ENCODE peak calls at places on chromosomes 13 and 19, in nine cellular contexts. U is stimulated activated CD8-positive, alpha-beta memory T cell treated with anti-CD3 and anti-CD28 coated beads, Interleukin-4, amount 100 ng/mL, for 4 hours; H is cardiac muscle cell; F is NCI-H1436; O is heart left ventricle; S is heart right ventricle; M is stimulated activated CD4-positive, alpha-beta T cell treated with anti-CD3 and anti-CD28 coated beads, TNF-alpha, amount 100 ng/mL, for 48 hours; K is naive thymus-derived CD8-positive, alpha-beta T cell; T is RPMI8226. B is an unnamed sample.

GRCh38 chr19:1742989-1743696 is 10.2 kb upstream of the ONECUT3 start:
- DNase-seq in K (no peak), O (no peak), H (no peak), F (no peak), S (no peak), T (no peak), U (no peak), M (no peak), B (no peak)

GRCh38 chr13:99895999-99896695 is 75.4 kb downstream of the ZIC5 start:
- DNase-seq in M (no peak), F (no peak), S (no peak), T (no peak), U (no peak), O (no peak), H (no peak), K (no peak), B (no peak)

GRCh38 chr19:49741210-49741844 is 21.8 kb downstream of the TSKS start:
- DNase-seq in K (no peak), M (no peak), H (no peak), O (no peak), S (no peak), T (no peak), F (no peak), U (no peak), B (no peak)

GRCh38 chr19:15453091-15453498 is 3.3 kb upstream of the WIZ start:
- DNase-seq in O (peak), F (no peak), U (no peak), K (no peak), S (no peak), T (no peak), H (peak), M (no peak), B (no peak)

GRCh38 chr19:35337081-35337983 is 8.3 kb downstream of the CD22 start:
- DNase-seq in T (no peak), U (no peak), K (no peak), S (no peak), H (no peak), M (no peak), F (no peak), O (no peak), B (no peak)

GRCh38 chr19:18867751-18868150 is 28.2 kb downstream of the CERS1 start:
- DNase-seq in S (no peak), O (no peak), F (no peak), T (no peak), U (no peak), H (no peak), M (no peak), K (no peak), B (no peak)

GRCh38 chr19:22609630-22610029 is 24.5 kb upstream of the ZNF492 start:
- DNase-seq in K (no peak), F (no peak), O (peak), S (no peak), U (no peak), H (no peak), T (no peak), M (no peak), B (peak)

GRCh38 chr19:29878973-29879654 is 62.9 kb upstream of the URI1 start:
- DNase-seq in T (peak), S (no peak), O (no peak), U (no peak), F (peak), K (no peak), H (peak), M (no peak), B (no peak)

GRCh38 chr13:112781881-112782361 is 92.1 kb downstream of the ATP11A start:
- DNase-seq in U (no peak), S (peak), F (no peak), M (no peak), H (no peak), K (no peak), T (no peak), O (peak), B (no peak)

GRCh38 chr19:8004723-8005513 is 523 bp downstream of the ELAVL1 start:
- DNase-seq in S (no peak), M (no peak), T (peak), H (peak), F (no peak), K (no peak), O (no peak), U (peak), B (no peak)

GRCh38 chr13:79662882-79663281 is 181.9 kb downstream of the NDFIP2 start:
- DNase-seq in F (no peak), M (no peak), T (peak), H (peak), K (no peak), S (no peak), O (no peak), U (no peak), B (no peak)

GRCh38 chr19:15166700-15167099 is 34.1 kb downstream of the NOTCH3 start:
- DNase-seq in K (no peak), H (no peak), O (no peak), M (no peak), U (no peak), F (no peak), S (no peak), T (no peak), B (no peak)

GRCh38 chr19:13718733-13719132 is 45.6 kb upstream of the MRI1 start:
- DNase-seq in T (peak), H (peak), K (no peak), S (no peak), F (peak), U (no peak), O (no peak), M (no peak), B (no peak)

GRCh38 chr19:10321417-10321797 is 5.6 kb upstream of the FDX2 start:
- DNase-seq in O (no peak), S (no peak), H (no peak), K (no peak), F (no peak), T (no peak), M (no peak), U (no peak), B (no peak)

GRCh38 chr13:28678809-28679208 is 19.9 kb downstream of the POMP start:
- DNase-seq in K (no peak), M (no peak), U (no peak), H (no peak), T (no peak), F (no peak), S (no peak), O (no peak), B (no peak)

GRCh38 chr13:110017379-110017778 is 231.0 kb upstream of the IRS2 start:
- DNase-seq in F (no peak), U (no peak), S (no peak), T (no peak), M (no peak), K (no peak), H (no peak), O (no peak), B (no peak)

GRCh38 chr19:3206216-3206953 is 18.1 kb upstream of the CELF5 start:
- DNase-seq in M (no peak), S (no peak), T (no peak), U (no peak), K (no peak), O (no peak), F (no peak), H (no peak), B (no peak)

GRCh38 chr19:52936151-52936957 is 13.1 kb upstream of the ZNF888 start:
- DNase-seq in H (no peak), M (no peak), F (no peak), K (no peak), T (no peak), S (no peak), O (no peak), U (no peak), B (no peak)

GRCh38 chr19:36638862-36639510 is 27.7 kb downstream of the ZNF461 start:
- DNase-seq in H (no peak), F (no peak), M (no peak), U (no peak), O (no peak), T (no peak), K (no peak), S (no peak), B (no peak)

GRCh38 chr19:10717054-10717355 is 874 bp upstream of the DNM2 start:
- DNase-seq in S (no peak), K (no peak), O (no peak), T (no peak), M (no peak), H (no peak), U (no peak), F (no peak), B (no peak)

GRCh38 chr19:44641866-44642265 is 1.8 kb upstream of the PVR start:
- DNase-seq in T (no peak), H (no peak), U (no peak), S (no peak), K (no peak), O (no peak), F (no peak), M (no peak), B (no peak)

GRCh38 chr19:3190921-3191805 is 5.4 kb downstream of the NCLN start:
- DNase-seq in O (no peak), K (no peak), T (no peak), H (no peak), S (no peak), M (no peak), U (no peak), F (no peak), B (no peak)

GRCh38 chr13:107254392-107254791 is 686.5 kb upstream of the ARGLU1 start:
- DNase-seq in S (no peak), O (no peak), F (no peak), H (no peak), K (no peak), T (no peak), U (no peak), M (no peak), B (no peak)

GRCh38 chr19:10353793-10354391 is 14.5 kb upstream of the ICAM3 start:
- DNase-seq in T (no peak), F (no peak), O (peak), K (no peak), H (peak), S (peak), U (peak), M (peak), B (no peak)

GRCh38 chr19:6761053-6761676 is 6.1 kb downstream of the SH2D3A start:
- DNase-seq in S (no peak), M (no peak), H (no peak), U (no peak), T (no peak), K (no peak), O (peak), F (no peak), B (no peak)

GRCh38 chr13:33610471-33611015 is 207.4 kb upstream of the RFC3 start:
- DNase-seq in S (peak), T (no peak), M (peak), O (peak), F (no peak), H (no peak), U (peak), K (no peak), B (peak)

GRCh38 chr13:27053902-27054595 is 117.6 kb downstream of the USP12 start:
- DNase-seq in O (no peak), H (no peak), K (no peak), T (no peak), M (no peak), S (no peak), U (no peak), F (no peak), B (no peak)

GRCh38 chr13:94617389-94618000 is 15.8 kb downstream of the GPR180 start:
- DNase-seq in K (peak), F (peak), U (no peak), O (no peak), M (no peak), S (no peak), H (peak), T (peak), B (no peak)

B was measured in esophagus muscularis mucosa.